ENCODE peak calls at places on chromosome 9, in five cellular contexts. One of them, this sample, is unnamed.

GRCh38 chr9:35923927-35924763 is 14.9 kb downstream of the SPAAR start:
- DNase-seq in head of caudate nucleus: peak
- DNase-seq in AG10803: peak
- DNase-seq in stimulated activated CD8-positive, alpha-beta memory T cell treated with anti-CD3 and anti-CD28 coated beads, Interleukin-7, amount 100 ng/mL, for 24 hours: no peak
- DNase-seq in H7: no peak
- DNase-seq in this sample: peak

GRCh38 chr9:101354143-101354764 is 30.6 kb downstream of the BAAT start:
- DNase-seq in head of caudate nucleus: no peak
- DNase-seq in AG10803: no peak
- DNase-seq in stimulated activated CD8-positive, alpha-beta memory T cell treated with anti-CD3 and anti-CD28 coated beads, Interleukin-7, amount 100 ng/mL, for 24 hours: no peak
- DNase-seq in H7: no peak
- DNase-seq in this sample: no peak

GRCh38 chr9:98231770-98232478 is 23.5 kb downstream of the TBC1D2 start:
- DNase-seq in head of caudate nucleus: no peak
- DNase-seq in AG10803: peak
- DNase-seq in stimulated activated CD8-positive, alpha-beta memory T cell treated with anti-CD3 and anti-CD28 coated beads, Interleukin-7, amount 100 ng/mL, for 24 hours: no peak
- DNase-seq in H7: no peak
- DNase-seq in this sample: peak

GRCh38 chr9:20728493-20729220 is 44.6 kb downstream of the FOCAD start:
- DNase-seq in head of caudate nucleus: no peak
- DNase-seq in AG10803: peak
- DNase-seq in stimulated activated CD8-positive, alpha-beta memory T cell treated with anti-CD3 and anti-CD28 coated beads, Interleukin-7, amount 100 ng/mL, for 24 hours: no peak
- DNase-seq in H7: no peak
- DNase-seq in this sample: peak

GRCh38 chr9:23826120-23826629 is at the start of gene ELAVL2:
- DNase-seq in head of caudate nucleus: peak
- DNase-seq in AG10803: peak
- DNase-seq in stimulated activated CD8-positive, alpha-beta memory T cell treated with anti-CD3 and anti-CD28 coated beads, Interleukin-7, amount 100 ng/mL, for 24 hours: peak
- DNase-seq in H7: peak
- DNase-seq in this sample: peak

GRCh38 chr9:94867281-94867841 is 140.9 kb downstream of the AOPEP start:
- DNase-seq in head of caudate nucleus: peak
- DNase-seq in AG10803: peak
- DNase-seq in stimulated activated CD8-positive, alpha-beta memory T cell treated with anti-CD3 and anti-CD28 coated beads, Interleukin-7, amount 100 ng/mL, for 24 hours: no peak
- DNase-seq in H7: no peak
- DNase-seq in this sample: no peak

GRCh38 chr9:109968702-109969450 is 188.9 kb downstream of the PALM2AKAP2 start:
- DNase-seq in head of caudate nucleus: no peak
- DNase-seq in AG10803: peak
- DNase-seq in stimulated activated CD8-positive, alpha-beta memory T cell treated with anti-CD3 and anti-CD28 coated beads, Interleukin-7, amount 100 ng/mL, for 24 hours: no peak
- DNase-seq in H7: peak
- DNase-seq in this sample: peak

GRCh38 chr9:77547113-77547731 is 100.9 kb downstream of the GNA14 start:
- DNase-seq in head of caudate nucleus: no peak
- DNase-seq in AG10803: no peak
- DNase-seq in stimulated activated CD8-positive, alpha-beta memory T cell treated with anti-CD3 and anti-CD28 coated beads, Interleukin-7, amount 100 ng/mL, for 24 hours: no peak
- DNase-seq in H7: no peak
- DNase-seq in this sample: no peak

GRCh38 chr9:110575169-110575568 is 4.4 kb downstream of the SVEP1 start:
- DNase-seq in head of caudate nucleus: no peak
- DNase-seq in AG10803: no peak
- DNase-seq in stimulated activated CD8-positive, alpha-beta memory T cell treated with anti-CD3 and anti-CD28 coated beads, Interleukin-7, amount 100 ng/mL, for 24 hours: no peak
- DNase-seq in H7: no peak
- DNase-seq in this sample: peak

GRCh38 chr9:91159664-91160121 is 202.0 kb downstream of the AUH start:
- DNase-seq in head of caudate nucleus: peak
- DNase-seq in AG10803: no peak
- DNase-seq in stimulated activated CD8-positive, alpha-beta memory T cell treated with anti-CD3 and anti-CD28 coated beads, Interleukin-7, amount 100 ng/mL, for 24 hours: no peak
- DNase-seq in H7: peak
- DNase-seq in this sample: no peak

GRCh38 chr9:90915693-90916092 is 114.1 kb downstream of the SYK start:
- DNase-seq in head of caudate nucleus: peak
- DNase-seq in AG10803: no peak
- DNase-seq in stimulated activated CD8-positive, alpha-beta memory T cell treated with anti-CD3 and anti-CD28 coated beads, Interleukin-7, amount 100 ng/mL, for 24 hours: no peak
- DNase-seq in H7: peak
- DNase-seq in this sample: peak

GRCh38 chr9:114291064-114291474 is 31.8 kb upstream of the ORM1 start:
- DNase-seq in head of caudate nucleus: peak
- DNase-seq in AG10803: peak
- DNase-seq in stimulated activated CD8-positive, alpha-beta memory T cell treated with anti-CD3 and anti-CD28 coated beads, Interleukin-7, amount 100 ng/mL, for 24 hours: peak
- DNase-seq in H7: peak
- DNase-seq in this sample: peak

GRCh38 chr9:32703635-32704034 is 68.2 kb upstream of the TAF1L start:
- DNase-seq in head of caudate nucleus: no peak
- DNase-seq in AG10803: no peak
- DNase-seq in stimulated activated CD8-positive, alpha-beta memory T cell treated with anti-CD3 and anti-CD28 coated beads, Interleukin-7, amount 100 ng/mL, for 24 hours: no peak
- DNase-seq in H7: peak
- DNase-seq in this sample: no peak

GRCh38 chr9:127683723-127684122 is 23.1 kb upstream of the CFAP157 start:
- DNase-seq in head of caudate nucleus: no peak
- DNase-seq in AG10803: peak
- DNase-seq in stimulated activated CD8-positive, alpha-beta memory T cell treated with anti-CD3 and anti-CD28 coated beads, Interleukin-7, amount 100 ng/mL, for 24 hours: no peak
- DNase-seq in H7: no peak
- DNase-seq in this sample: no peak